ENCODE peak calls at places on chromosome 11, in nine cellular contexts. One of them, this sample, is unnamed. For H3K4me1 and H3K27me3, the result is how much of the 10 kb centered on the place peaks cover.

GRCh38 chr11:77081976-77082836 is 15.4 kb downstream of the CAPN5 start:
- DNase-seq in CD8-positive, alpha-beta memory T cell: no peak
- DNase-seq in right atrium auricular region: no peak
- DNase-seq in sigmoid colon: no peak
- DNase-seq in colonic mucosa: no peak
- DNase-seq in suprapubic skin: peak
- DNase-seq in lower lobe of right lung: peak
- DNase-seq in right cardiac atrium: no peak
- DNase-seq in lung: no peak
- DNase-seq in this sample: peak

GRCh38 chr11:28490763-28491382 is 382.7 kb downstream of the METTL15 start:
- DNase-seq in CD8-positive, alpha-beta memory T cell: no peak
- DNase-seq in right atrium auricular region: no peak
- DNase-seq in sigmoid colon: no peak
- DNase-seq in colonic mucosa: no peak
- DNase-seq in suprapubic skin: no peak
- DNase-seq in lower lobe of right lung: no peak
- DNase-seq in right cardiac atrium: no peak
- DNase-seq in lung: no peak
- DNase-seq in this sample: no peak

GRCh38 chr11:67345949-67346819 is 7.2 kb downstream of the POLD4 start:
- DNase-seq in CD8-positive, alpha-beta memory T cell: no peak
- DNase-seq in right atrium auricular region: no peak
- DNase-seq in sigmoid colon: no peak
- DNase-seq in colonic mucosa: peak
- DNase-seq in suprapubic skin: no peak
- DNase-seq in lower lobe of right lung: no peak
- DNase-seq in right cardiac atrium: no peak
- DNase-seq in lung: peak
- DNase-seq in this sample: no peak

GRCh38 chr11:74691755-74692154 is 39.5 kb downstream of the CHRDL2 start:
- DNase-seq in CD8-positive, alpha-beta memory T cell: no peak
- DNase-seq in right atrium auricular region: no peak
- DNase-seq in sigmoid colon: no peak
- DNase-seq in colonic mucosa: no peak
- DNase-seq in suprapubic skin: no peak
- DNase-seq in lower lobe of right lung: no peak
- DNase-seq in right cardiac atrium: peak
- DNase-seq in lung: no peak
- DNase-seq in this sample: no peak

GRCh38 chr11:126871792-126872191 is 128.8 kb downstream of the KIRREL3 start:
- DNase-seq in CD8-positive, alpha-beta memory T cell: no peak
- DNase-seq in right atrium auricular region: no peak
- DNase-seq in sigmoid colon: no peak
- DNase-seq in colonic mucosa: no peak
- DNase-seq in suprapubic skin: no peak
- DNase-seq in lower lobe of right lung: no peak
- DNase-seq in right cardiac atrium: no peak
- DNase-seq in lung: no peak
- DNase-seq in this sample: no peak

GRCh38 chr11:126359431-126360048 is 4.1 kb downstream of the ST3GAL4 start:
- DNase-seq in CD8-positive, alpha-beta memory T cell: no peak
- DNase-seq in right atrium auricular region: peak
- DNase-seq in sigmoid colon: peak
- DNase-seq in colonic mucosa: peak
- DNase-seq in suprapubic skin: peak
- DNase-seq in lower lobe of right lung: no peak
- DNase-seq in right cardiac atrium: peak
- DNase-seq in lung: peak
- DNase-seq in this sample: no peak

GRCh38 chr11:68043029-68043348 is 4.2 kb downstream of the TCIRG1 start:
- DNase-seq in CD8-positive, alpha-beta memory T cell: no peak
- DNase-seq in right atrium auricular region: no peak
- DNase-seq in sigmoid colon: peak
- DNase-seq in colonic mucosa: no peak
- DNase-seq in suprapubic skin: peak
- DNase-seq in lower lobe of right lung: peak
- DNase-seq in right cardiac atrium: no peak
- DNase-seq in lung: no peak
- DNase-seq in this sample: no peak

GRCh38 chr11:102471474-102471873 is 18.9 kb upstream of the TMEM123 start:
- DNase-seq in CD8-positive, alpha-beta memory T cell: no peak
- DNase-seq in right atrium auricular region: no peak
- DNase-seq in sigmoid colon: no peak
- DNase-seq in colonic mucosa: no peak
- DNase-seq in suprapubic skin: no peak
- DNase-seq in lower lobe of right lung: no peak
- DNase-seq in right cardiac atrium: no peak
- DNase-seq in lung: no peak
- DNase-seq in this sample: no peak

GRCh38 chr11:2587976-2588748 is 111.6 kb downstream of the KCNQ1OT1 start:
- DNase-seq in CD8-positive, alpha-beta memory T cell: no peak
- DNase-seq in right atrium auricular region: no peak
- DNase-seq in sigmoid colon: peak
- DNase-seq in colonic mucosa: no peak
- DNase-seq in suprapubic skin: peak
- DNase-seq in lower lobe of right lung: no peak
- DNase-seq in right cardiac atrium: peak
- DNase-seq in lung: no peak
- DNase-seq in this sample: peak

GRCh38 chr11:60973699-60974098 is 2.2 kb downstream of the CD6 start:
- DNase-seq in CD8-positive, alpha-beta memory T cell: no peak
- DNase-seq in right atrium auricular region: no peak
- DNase-seq in sigmoid colon: no peak
- DNase-seq in colonic mucosa: no peak
- DNase-seq in suprapubic skin: peak
- DNase-seq in lower lobe of right lung: no peak
- DNase-seq in right cardiac atrium: no peak
- DNase-seq in lung: no peak
- DNase-seq in this sample: no peak

GRCh38 chr11:128463975-128464374 is 123.4 kb downstream of the ETS1 start:
- DNase-seq in CD8-positive, alpha-beta memory T cell: no peak
- DNase-seq in right atrium auricular region: no peak
- DNase-seq in sigmoid colon: no peak
- DNase-seq in colonic mucosa: no peak
- DNase-seq in suprapubic skin: no peak
- DNase-seq in lower lobe of right lung: no peak
- DNase-seq in right cardiac atrium: no peak
- DNase-seq in lung: no peak
- DNase-seq in this sample: no peak

GRCh38 chr11:12266943-12267342 is 110.4 kb upstream of the PARVA start:
- DNase-seq in CD8-positive, alpha-beta memory T cell: no peak
- DNase-seq in right atrium auricular region: no peak
- DNase-seq in sigmoid colon: no peak
- DNase-seq in colonic mucosa: no peak
- DNase-seq in suprapubic skin: no peak
- DNase-seq in lower lobe of right lung: no peak
- DNase-seq in right cardiac atrium: no peak
- DNase-seq in lung: no peak
- DNase-seq in this sample: no peak

DNA sequence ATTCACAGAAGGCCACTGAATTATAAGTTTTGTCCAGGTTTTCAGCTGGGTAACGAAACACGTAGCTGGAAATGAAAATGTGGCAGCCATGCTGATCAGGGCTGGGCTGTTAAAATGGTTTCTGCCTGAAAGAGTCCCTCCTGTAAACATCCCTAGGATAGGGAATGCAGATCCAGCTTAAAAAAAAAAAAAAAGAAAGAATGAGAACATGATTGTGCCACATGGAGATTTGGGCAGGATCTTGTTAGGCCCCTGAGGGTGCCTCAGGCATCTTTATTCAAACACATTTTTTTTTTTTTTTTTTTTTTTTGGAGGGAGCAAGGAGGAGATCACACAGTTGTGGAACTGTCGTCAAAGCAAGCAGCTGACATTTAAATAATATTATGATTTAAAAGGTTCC is 900.3 kb downstream of the OPCML start:
- DNase-seq in CD8-positive, alpha-beta memory T cell: no peak
- DNase-seq in right atrium auricular region: no peak
- DNase-seq in sigmoid colon: no peak
- DNase-seq in colonic mucosa: no peak
- DNase-seq in suprapubic skin: no peak
- DNase-seq in lower lobe of right lung: no peak
- DNase-seq in right cardiac atrium: no peak
- DNase-seq in lung: no peak
- DNase-seq in this sample: no peak
- H3K4me1 ChIP-seq in CD8-positive, alpha-beta memory T cell: under half
- H3K4me1 ChIP-seq in right atrium auricular region: under half
- H3K4me1 ChIP-seq in sigmoid colon: under half
- H3K4me1 ChIP-seq in colonic mucosa: under half
- H3K4me1 ChIP-seq in suprapubic skin: under half
- H3K4me1 ChIP-seq in lower lobe of right lung: under half
- H3K4me1 ChIP-seq in right cardiac atrium: under half
- H3K4me1 ChIP-seq in lung: under half
- H3K4me1 ChIP-seq in this sample: under half

GRCh38 chr11:116595305-116595880 is 177.4 kb downstream of the BUD13 start:
- DNase-seq in CD8-positive, alpha-beta memory T cell: no peak
- DNase-seq in right atrium auricular region: no peak
- DNase-seq in sigmoid colon: peak
- DNase-seq in colonic mucosa: no peak
- DNase-seq in suprapubic skin: no peak
- DNase-seq in lower lobe of right lung: no peak
- DNase-seq in right cardiac atrium: no peak
- DNase-seq in lung: no peak
- DNase-seq in this sample: no peak

GRCh38 chr11:116598556-116598955 is 174.2 kb downstream of the BUD13 start:
- DNase-seq in CD8-positive, alpha-beta memory T cell: no peak
- DNase-seq in right atrium auricular region: no peak
- DNase-seq in sigmoid colon: peak
- DNase-seq in colonic mucosa: no peak
- DNase-seq in suprapubic skin: peak
- DNase-seq in lower lobe of right lung: no peak
- DNase-seq in right cardiac atrium: no peak
- DNase-seq in lung: no peak
- DNase-seq in this sample: no peak

GRCh38 chr11:116598036-116598435 is 174.8 kb downstream of the BUD13 start:
- DNase-seq in CD8-positive, alpha-beta memory T cell: no peak
- DNase-seq in right atrium auricular region: no peak
- DNase-seq in sigmoid colon: peak
- DNase-seq in colonic mucosa: no peak
- DNase-seq in suprapubic skin: peak
- DNase-seq in lower lobe of right lung: no peak
- DNase-seq in right cardiac atrium: no peak
- DNase-seq in lung: no peak
- DNase-seq in this sample: no peak

GRCh38 chr11:116600930-116601329 is 171.9 kb downstream of the BUD13 start:
- DNase-seq in CD8-positive, alpha-beta memory T cell: no peak
- DNase-seq in right atrium auricular region: no peak
- DNase-seq in sigmoid colon: peak
- DNase-seq in colonic mucosa: no peak
- DNase-seq in suprapubic skin: peak
- DNase-seq in lower lobe of right lung: no peak
- DNase-seq in right cardiac atrium: no peak
- DNase-seq in lung: no peak
- DNase-seq in this sample: no peak

DNA sequence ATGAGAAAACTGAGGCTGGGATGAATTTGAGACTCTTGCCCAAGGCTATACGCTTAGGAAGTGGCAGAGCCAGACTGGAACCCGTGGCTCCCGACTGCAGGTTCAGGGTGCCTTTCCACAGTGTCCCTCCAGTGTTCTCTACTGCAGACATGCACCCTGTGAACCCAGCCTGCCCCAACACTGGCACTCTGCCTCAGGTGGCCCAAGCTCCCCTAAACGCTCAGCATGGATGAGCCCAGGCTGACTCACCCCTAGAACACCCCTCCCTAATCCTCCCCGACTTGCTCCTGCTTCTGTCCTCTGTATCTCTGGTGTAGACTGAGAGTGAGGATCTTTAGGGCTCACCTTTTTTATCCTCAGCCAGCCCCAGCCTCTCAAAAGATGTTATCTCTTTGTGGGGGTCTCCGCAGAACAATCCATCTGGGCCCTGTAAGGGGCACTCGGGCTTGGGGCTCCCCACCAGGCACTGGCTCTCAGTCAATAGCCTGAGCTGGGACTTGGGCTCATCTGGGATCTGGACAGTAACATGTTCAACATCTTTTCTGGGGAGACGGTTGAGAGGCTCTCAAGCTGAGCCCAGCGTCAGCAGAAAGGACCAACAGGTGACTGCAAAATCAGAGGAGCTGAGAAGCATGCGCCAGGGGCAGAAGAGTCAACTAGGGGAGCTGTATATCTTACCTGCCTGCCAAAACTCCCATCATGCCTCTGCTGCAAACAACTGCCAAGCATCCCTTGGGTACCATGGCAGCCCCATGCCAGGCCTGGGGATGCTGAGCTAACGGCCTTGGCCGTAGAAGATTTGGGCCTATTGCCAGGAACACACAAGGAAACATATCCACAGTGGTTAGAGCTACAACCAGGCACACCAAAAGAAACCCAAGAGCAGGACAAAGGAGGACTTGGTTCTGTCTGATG is 176.2 kb downstream of the BUD13 start:
- DNase-seq in CD8-positive, alpha-beta memory T cell: no peak
- DNase-seq in right atrium auricular region: no peak
- DNase-seq in sigmoid colon: peak
- DNase-seq in colonic mucosa: no peak
- DNase-seq in suprapubic skin: peak
- DNase-seq in lower lobe of right lung: no peak
- DNase-seq in right cardiac atrium: no peak
- DNase-seq in lung: no peak
- DNase-seq in this sample: no peak
- H3K27me3 ChIP-seq in CD8-positive, alpha-beta memory T cell: under half
- H3K27me3 ChIP-seq in right atrium auricular region: under half
- H3K27me3 ChIP-seq in sigmoid colon: under half
- H3K27me3 ChIP-seq in colonic mucosa: under half
- H3K27me3 ChIP-seq in suprapubic skin: under half
- H3K27me3 ChIP-seq in lower lobe of right lung: under half
- H3K27me3 ChIP-seq in right cardiac atrium: under half
- H3K27me3 ChIP-seq in lung: under half
- H3K27me3 ChIP-seq in this sample: under half

GRCh38 chr11:123441161-123441560 is 11.1 kb downstream of the GRAMD1B start:
- DNase-seq in CD8-positive, alpha-beta memory T cell: no peak
- DNase-seq in right atrium auricular region: no peak
- DNase-seq in sigmoid colon: peak
- DNase-seq in colonic mucosa: no peak
- DNase-seq in suprapubic skin: no peak
- DNase-seq in lower lobe of right lung: no peak
- DNase-seq in right cardiac atrium: no peak
- DNase-seq in lung: no peak
- DNase-seq in this sample: no peak
- H3K27ac ChIP-seq in CD8-positive, alpha-beta memory T cell: no peak
- H3K27ac ChIP-seq in right atrium auricular region: no peak
- H3K27ac ChIP-seq in sigmoid colon: no peak
- H3K27ac ChIP-seq in colonic mucosa: no peak
- H3K27ac ChIP-seq in suprapubic skin: no peak
- H3K27ac ChIP-seq in lower lobe of right lung: no peak
- H3K27ac ChIP-seq in right cardiac atrium: no peak
- H3K27ac ChIP-seq in lung: no peak
- H3K27ac ChIP-seq in this sample: no peak

GRCh38 chr11:63869686-63870085 is 30.8 kb downstream of the MARK2 start:
- DNase-seq in CD8-positive, alpha-beta memory T cell: peak
- DNase-seq in right atrium auricular region: no peak
- DNase-seq in sigmoid colon: no peak
- DNase-seq in colonic mucosa: no peak
- DNase-seq in suprapubic skin: no peak
- DNase-seq in lower lobe of right lung: no peak
- DNase-seq in right cardiac atrium: no peak
- DNase-seq in lung: no peak
- DNase-seq in this sample: no peak
- H3K4me1 ChIP-seq in CD8-positive, alpha-beta memory T cell: half or more
- H3K4me1 ChIP-seq in right atrium auricular region: under half
- H3K4me1 ChIP-seq in sigmoid colon: half or more
- H3K4me1 ChIP-seq in colonic mucosa: half or more
- H3K4me1 ChIP-seq in suprapubic skin: half or more
- H3K4me1 ChIP-seq in lower lobe of right lung: half or more
- H3K4me1 ChIP-seq in right cardiac atrium: under half
- H3K4me1 ChIP-seq in lung: under half
- H3K4me1 ChIP-seq in this sample: half or more

GRCh38 chr11:119343726-119344125 is 2.8 kb downstream of the MFRP start:
- DNase-seq in CD8-positive, alpha-beta memory T cell: no peak
- DNase-seq in right atrium auricular region: no peak
- DNase-seq in sigmoid colon: no peak
- DNase-seq in colonic mucosa: no peak
- DNase-seq in suprapubic skin: no peak
- DNase-seq in lower lobe of right lung: peak
- DNase-seq in right cardiac atrium: no peak
- DNase-seq in lung: no peak
- DNase-seq in this sample: no peak
- H3K27me3 ChIP-seq in CD8-positive, alpha-beta memory T cell: under half
- H3K27me3 ChIP-seq in right atrium auricular region: under half
- H3K27me3 ChIP-seq in sigmoid colon: under half
- H3K27me3 ChIP-seq in colonic mucosa: under half
- H3K27me3 ChIP-seq in suprapubic skin: under half
- H3K27me3 ChIP-seq in lower lobe of right lung: under half
- H3K27me3 ChIP-seq in right cardiac atrium: under half
- H3K27me3 ChIP-seq in lung: under half
- H3K27me3 ChIP-seq in this sample: under half